ENCODE peak calls at places on chromosomes 5 and 9, in five cellular contexts. G, B, M, X and E are unnamed samples. For H3K4me1, the result is how much of the 10 kb centered on the place peaks cover.

GRCh38 chr9:113289091-113289490 is 13.6 kb downstream of the PRPF4 start:
- DNase-seq in G (no peak), B (peak), M (no peak), X (no peak), E (no peak)

GRCh38 chr9:112772551-112772950 is 22.0 kb downstream of the SNX30 start:
- DNase-seq in G (no peak), B (no peak), M (no peak), X (no peak), E (no peak)

GRCh38 chr9:93665566-93666278 is 89.3 kb downstream of the PHF2 start:
- DNase-seq in G (no peak), B (peak), M (no peak), X (no peak), E (no peak)

GRCh38 chr5:153372433-153373167 is 117.9 kb upstream of the GRIA1 start:
- DNase-seq in G (no peak), B (no peak), M (no peak), X (no peak), E (no peak)

GRCh38 chr5:141841781-141842180 is 36.4 kb downstream of the PCDH1 start:
- DNase-seq in G (no peak), B (peak), M (no peak), X (no peak), E (peak)

GRCh38 chr5:149895416-149896345 is 48.9 kb downstream of the PDE6A start:
- DNase-seq in G (no peak), B (no peak), M (no peak), X (no peak), E (no peak)

GRCh38 chr5:40904205-40904993 is 4.9 kb upstream of the C7 start:
- DNase-seq in G (no peak), B (peak), M (peak), X (peak), E (peak)

GRCh38 chr5:1219768-1220100 is 5.4 kb upstream of the SLC6A18 start:
- DNase-seq in G (no peak), B (no peak), M (no peak), X (no peak), E (no peak)

GRCh38 chr5:168219515-168220410 is 71.7 kb upstream of the WWC1 start:
- DNase-seq in G (no peak), B (peak), M (peak), X (peak), E (peak)

GRCh38 chr9:136625101-136626065 is 37.3 kb upstream of the EGFL7 start:
- DNase-seq in G (no peak), B (peak), M (peak), X (no peak), E (peak)

GRCh38 chr5:42993516-42994284 is 46.4 kb downstream of the ANXA2R start:
- DNase-seq in G (no peak), B (peak), M (no peak), X (no peak), E (no peak)

GRCh38 chr5:148730955-148731898 is 76.9 kb upstream of the HTR4 start:
- DNase-seq in G (no peak), B (peak), M (peak), X (peak), E (peak)

GRCh38 chr9:136711751-136712689 is at the start of gene DIPK1B:
- DNase-seq in G (no peak), B (no peak), M (peak), X (no peak), E (no peak)

GRCh38 chr5:121108725-121109124 is 644.6 kb downstream of the PRR16 start:
- DNase-seq in G (no peak), B (no peak), M (no peak), X (no peak), E (no peak)

GRCh38 chr5:17123010-17123409 is 94.4 kb upstream of the BASP1 start:
- DNase-seq in G (no peak), B (no peak), M (no peak), X (no peak), E (no peak)

GRCh38 chr5:140794594-140795258 is at the start of gene PCDHA2:
- DNase-seq in G (no peak), B (no peak), M (no peak), X (no peak), E (no peak)

GRCh38 chr9:94798668-94799067 is 72.2 kb downstream of the AOPEP start:
- DNase-seq in G (no peak), B (no peak), M (no peak), X (no peak), E (no peak)

GRCh38 chr5:73770601-73771025 is 144.6 kb downstream of the ARHGEF28 start:
- DNase-seq in G (no peak), B (no peak), M (no peak), X (no peak), E (no peak)

GRCh38 chr9:102518324-102518723 is 476.8 kb upstream of the CYLC2 start:
- DNase-seq in G (no peak), B (no peak), M (no peak), X (no peak), E (no peak)

GRCh38 chr9:110767559-110768063 is 99.0 kb downstream of the MUSK start:
- DNase-seq in G (no peak), B (peak), M (no peak), X (no peak), E (no peak)

GRCh38 chr9:95508242-95508967 is 8.4 kb downstream of the PTCH1 start:
- DNase-seq in G (no peak), B (no peak), M (peak), X (no peak), E (no peak)

GRCh38 chr9:134379774-134380431 is 53.6 kb downstream of the RXRA start:
- DNase-seq in G (no peak), B (no peak), M (no peak), X (peak), E (peak)

GRCh38 chr5:60382761-60383160 is 317.2 kb downstream of the DEPDC1B start:
- DNase-seq in G (no peak), B (no peak), M (peak), X (peak), E (no peak)

GRCh38 chr9:122190597-122191381 is 31.1 kb downstream of the MORN5 start:
- DNase-seq in G (no peak), B (no peak), M (no peak), X (no peak), E (no peak)

GRCh38 chr5:176739461-176740051 is 70.8 kb upstream of the UNC5A start:
- DNase-seq in G (no peak), B (no peak), M (peak), X (no peak), E (no peak)

GRCh38 chr9:134730761-134731496 is 89.3 kb downstream of the COL5A1 start:
- DNase-seq in G (no peak), B (no peak), M (no peak), X (no peak), E (no peak)

GRCh38 chr5:1747079-1747802 is 52.4 kb downstream of the MRPL36 start:
- DNase-seq in G (no peak), B (no peak), M (no peak), X (no peak), E (no peak)

GRCh38 chr5:34499001-34499734 is 157.0 kb upstream of the RAI14 start:
- DNase-seq in G (no peak), B (no peak), M (no peak), X (no peak), E (no peak)

GRCh38 chr9:35681341-35682002 is 7.7 kb downstream of the CA9 start:
- DNase-seq in G (no peak), B (no peak), M (no peak), X (no peak), E (no peak)
- H3K4me1 ChIP-seq in G (half or more), B (under half), M (under half), X (under half), E (under half)

DNA sequence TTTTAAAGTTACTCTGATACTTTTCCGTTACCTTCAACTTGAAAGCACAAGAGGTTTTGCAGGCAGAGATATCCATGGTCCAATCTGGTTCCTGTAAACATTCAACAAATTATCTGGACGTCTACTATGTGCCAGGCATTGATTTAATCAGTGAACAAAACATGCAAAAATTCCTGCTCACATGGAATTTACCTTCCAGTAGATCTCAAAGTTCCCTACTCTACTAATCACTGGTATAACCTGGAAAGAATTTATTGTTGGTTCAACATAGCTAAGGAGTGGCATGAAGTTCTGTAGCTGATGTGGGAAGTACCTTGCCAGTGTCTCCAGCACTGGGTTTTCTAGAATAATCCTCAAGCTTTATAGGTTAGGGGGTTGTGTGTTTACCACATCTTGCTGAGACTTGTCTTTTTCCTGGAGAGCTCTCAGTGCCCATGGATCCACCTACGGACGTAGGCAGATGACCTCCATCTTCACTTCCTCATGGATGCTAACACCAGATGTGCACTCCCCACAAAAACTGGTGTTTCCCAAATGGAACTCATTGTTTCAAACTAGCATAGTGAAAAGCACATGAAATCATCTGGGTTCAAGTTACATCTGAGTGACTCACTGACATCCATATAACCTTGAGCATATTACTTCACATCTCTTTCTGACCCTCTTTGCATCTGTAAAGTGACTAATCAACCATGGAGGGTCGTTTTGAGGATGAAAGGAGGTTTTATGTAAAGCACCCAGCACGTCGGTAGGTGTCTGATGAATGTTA is 10.0 kb downstream of the OCLN start:
- DNase-seq in G (no peak), B (no peak), M (no peak), X (no peak), E (no peak)
- H3K27ac ChIP-seq in G (no peak), B (peak), M (no peak), X (peak), E (no peak)

GRCh38 chr9:128786681-128787582 is at the start of gene TBC1D13:
- DNase-seq in G (peak), B (peak), M (peak), X (peak), E (peak)
- TF ChIP-seq POLR2AphosphoS5 in G (peak), B (peak), M (peak), X (peak), E (peak)

GRCh38 chr9:89317282-89317681 is 1.0 kb upstream of the SECISBP2 start:
- DNase-seq in G (no peak), B (no peak), M (no peak), X (no peak), E (no peak)
- H3K4me1 ChIP-seq in G (under half), B (under half), M (under half), X (under half), E (under half)

GRCh38 chr9:31574006-31574750 is 810.3 kb upstream of the ACO1 start:
- DNase-seq in G (no peak), B (no peak), M (no peak), X (no peak), E (no peak)

GRCh38 chr9:31573561-31573960 is 810.9 kb upstream of the ACO1 start:
- DNase-seq in G (no peak), B (no peak), M (no peak), X (no peak), E (no peak)
- H3K27ac ChIP-seq in G (no peak), B (no peak), M (no peak), X (no peak), E (no peak)